ENCODE peak calls at places on chromosome 12, in ten cellular contexts. B, S, X, Y, J, R, C, I, M and A are unnamed samples.

GRCh38 chr12:104736307-104736706 is 221.8 kb downstream of the SLC41A2 start:
- DNase-seq in B (no peak), S (peak; percentile 41), X (no peak), Y (no peak), J (no peak), R (peak; percentile 66), C (no peak), I (no peak), M (no peak), A (no peak)

GRCh38 chr12:115756804-115757203 is 520.7 kb downstream of the MED13L start:
- DNase-seq in B (no peak), S (no peak), X (no peak), Y (no peak), J (no peak), R (no peak), C (no peak), I (no peak), M (no peak), A (no peak)

GRCh38 chr12:16606201-16606849 is 363 bp upstream of the LMO3 start:
- DNase-seq in B (peak; percentile 68), S (no peak), X (no peak), Y (no peak), J (peak; percentile 62), R (peak; percentile 65), C (no peak), I (peak; percentile 59), M (peak; percentile 51), A (no peak)

GRCh38 chr12:66268562-66268961 is 33.7 kb upstream of the HELB start:
- DNase-seq in B (no peak), S (no peak), X (no peak), Y (no peak), J (no peak), R (no peak), C (no peak), I (no peak), M (no peak), A (no peak)

GRCh38 chr12:53750812-53751335 is 905 bp downstream of the CISTR start:
- DNase-seq in B (no peak), S (no peak), X (no peak), Y (no peak), J (peak; percentile 57), R (peak; percentile 24), C (no peak), I (no peak), M (peak; percentile 69), A (no peak)

GRCh38 chr12:578743-579449 is 84.3 kb downstream of the NINJ2 start:
- DNase-seq in B (peak; percentile 10), S (no peak), X (no peak), Y (no peak), J (no peak), R (no peak), C (no peak), I (no peak), M (no peak), A (no peak)

GRCh38 chr12:99455350-99456037 is 192.1 kb upstream of the GARIN6 start:
- DNase-seq in B (no peak), S (no peak), X (peak; percentile 35), Y (no peak), J (no peak), R (no peak), C (peak; percentile 52), I (no peak), M (no peak), A (no peak)

GRCh38 chr12:16473610-16474326 is 126.3 kb downstream of the MGST1 start:
- DNase-seq in B (no peak), S (peak; percentile 8), X (no peak), Y (no peak), J (no peak), R (peak; percentile 75), C (no peak), I (no peak), M (no peak), A (peak; percentile 1)

GRCh38 chr12:11621797-11622423 is 27.6 kb upstream of the ETV6 start:
- DNase-seq in B (no peak), S (no peak), X (no peak), Y (no peak), J (no peak), R (peak; percentile 39), C (no peak), I (no peak), M (no peak), A (no peak)

GRCh38 chr12:75479963-75480461 is 543 bp upstream of the GLIPR1 start:
- DNase-seq in B (no peak), S (no peak), X (no peak), Y (no peak), J (no peak), R (no peak), C (no peak), I (no peak), M (no peak), A (no peak)

GRCh38 chr12:83015390-83016225 is 328.9 kb downstream of the TMTC2 start:
- DNase-seq in B (peak; percentile 45), S (no peak), X (peak; percentile 23), Y (no peak), J (no peak), R (peak; percentile 37), C (no peak), I (no peak), M (no peak), A (no peak)
- TF ChIP-seq CTCF in B (no peak), S (no peak), X (no peak), Y (no peak), J (no peak), R (no peak), C (no peak), I (no peak), M (no peak), A (no peak)

GRCh38 chr12:20716985-20717384 is 21.9 kb downstream of the SLCO1C1 start:
- DNase-seq in B (no peak), S (no peak), X (no peak), Y (no peak), J (no peak), R (no peak), C (no peak), I (no peak), M (no peak), A (no peak)

GRCh38 chr12:20718294-20718693 is 23.2 kb downstream of the SLCO1C1 start:
- DNase-seq in B (no peak), S (no peak), X (no peak), Y (no peak), J (no peak), R (no peak), C (no peak), I (no peak), M (no peak), A (no peak)

GRCh38 chr12:20711846-20712245 is 16.7 kb downstream of the SLCO1C1 start:
- DNase-seq in B (no peak), S (no peak), X (no peak), Y (no peak), J (no peak), R (no peak), C (no peak), I (no peak), M (no peak), A (no peak)

DNA sequence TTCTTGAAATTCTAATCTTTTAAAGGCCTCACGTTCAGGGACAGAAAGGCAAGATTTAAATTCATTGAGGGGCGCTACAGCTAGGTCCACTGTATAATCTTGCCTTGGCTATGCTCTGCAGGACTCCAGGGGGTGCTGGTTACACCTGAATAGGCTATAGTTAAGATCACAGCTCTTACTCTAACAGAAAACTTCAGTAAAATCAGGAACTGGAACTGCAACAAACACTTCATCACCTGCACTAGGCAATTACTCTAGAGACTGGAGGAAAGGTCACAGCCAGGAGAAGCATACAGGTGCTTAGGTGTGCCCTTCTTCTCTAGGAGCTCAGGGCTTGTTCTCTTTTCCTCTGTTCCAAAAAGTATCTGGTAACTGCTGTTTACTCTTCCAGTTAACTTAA is 20.9 kb downstream of the SLCO1C1 start:
- DNase-seq in B (no peak), S (no peak), X (peak; percentile 3), Y (no peak), J (no peak), R (no peak), C (no peak), I (no peak), M (no peak), A (no peak)
- TF ChIP-seq CTCF in B (no peak), S (no peak), X (peak; percentile 40), Y (no peak), J (no peak), R (no peak), C (no peak), I (no peak), M (no peak), A (no peak)

GRCh38 chr12:114134922-114135321 is 168.8 kb upstream of the RBM19 start:
- DNase-seq in B (no peak), S (no peak), X (no peak), Y (no peak), J (no peak), R (no peak), C (no peak), I (no peak), M (no peak), A (no peak)

GRCh38 chr12:114136656-114137055 is 170.5 kb upstream of the RBM19 start:
- DNase-seq in B (no peak), S (no peak), X (no peak), Y (no peak), J (no peak), R (no peak), C (no peak), I (no peak), M (no peak), A (no peak)

DNA sequence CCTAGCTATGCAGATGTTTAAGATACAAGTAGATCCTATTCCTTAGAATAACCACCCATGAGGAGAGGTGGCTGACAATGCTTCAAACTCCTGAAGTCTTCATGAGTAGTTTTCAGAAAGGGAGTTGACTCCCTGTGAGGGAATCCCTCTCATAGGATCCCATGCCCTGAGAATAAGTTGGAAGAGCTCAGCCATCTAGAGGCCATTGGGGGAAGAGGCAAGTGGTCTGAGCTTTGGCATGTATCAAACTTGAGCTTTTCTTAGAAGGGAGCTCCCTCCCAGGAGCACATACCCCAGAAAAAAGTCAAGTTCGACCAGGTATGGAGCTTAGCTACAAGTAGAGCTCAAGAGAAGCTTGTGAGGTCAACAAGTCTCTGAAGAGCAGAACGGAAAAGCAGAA is 165.7 kb upstream of the RBM19 start:
- DNase-seq in B (no peak), S (no peak), X (no peak), Y (no peak), J (no peak), R (no peak), C (no peak), I (no peak), M (no peak), A (no peak)
- TF ChIP-seq CTCF in B (no peak), S (peak; percentile 9), X (peak; percentile 28), Y (no peak), J (no peak), R (no peak), C (no peak), I (no peak), M (no peak), A (no peak)

DNA sequence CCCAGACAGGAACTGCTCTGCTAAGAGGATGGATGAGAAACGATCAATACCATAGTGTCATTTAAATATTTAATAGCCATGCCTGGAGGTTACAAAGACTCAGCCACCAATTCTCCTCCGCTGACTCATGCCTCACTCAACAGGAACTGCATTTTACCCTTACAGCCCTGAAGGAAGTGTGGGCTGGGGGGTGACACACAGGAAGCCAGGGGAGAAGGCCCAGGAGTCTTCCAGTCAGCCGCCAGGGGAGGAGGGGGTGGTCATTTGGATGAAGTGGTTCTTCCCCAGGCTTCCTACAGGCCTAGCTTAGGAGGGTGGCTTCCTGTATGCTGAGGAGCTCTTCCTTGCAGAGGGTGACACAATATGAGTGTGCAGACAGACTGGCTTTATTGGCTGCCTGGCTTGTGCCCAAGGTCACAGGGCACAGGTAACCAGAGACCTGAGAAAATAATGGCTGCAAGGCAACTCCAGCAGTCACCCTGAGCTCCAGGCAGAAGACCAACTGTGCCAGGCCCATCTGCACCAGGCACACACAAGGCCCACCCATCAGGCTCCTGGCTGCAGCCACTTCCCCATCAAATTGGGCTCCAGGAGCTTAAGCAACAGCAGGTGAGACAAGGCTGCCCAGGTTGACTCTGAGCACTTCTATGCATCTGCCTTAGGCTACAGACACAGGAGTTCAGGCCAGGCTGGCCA is 30.6 kb upstream of the RPLP0 start:
- DNase-seq in B (peak; percentile 73), S (peak; percentile 70), X (peak; percentile 97), Y (no peak), J (peak; percentile 68), R (peak; percentile 90), C (no peak), I (peak; percentile 70), M (no peak), A (peak; percentile 94)
- TF ChIP-seq CTCF in B (no peak), S (peak; percentile 40), X (no peak), Y (no peak), J (peak; percentile 6), R (peak; percentile 14), C (no peak), I (no peak), M (no peak), A (no peak)